ENCODE peak calls at places on chromosome 12, in ten cellular contexts. One of them, this sample, is unnamed.

GRCh38 chr12:126926023-126926600 is 1340.9 kb upstream of the TMEM132C start:
- DNase-seq in transverse colon: no peak
- DNase-seq in NB4: peak
- DNase-seq in Caco-2: no peak
- DNase-seq in kidney epithelial cell: no peak
- DNase-seq in upper lobe of left lung: no peak
- DNase-seq in HFFc6: no peak
- DNase-seq in body of pancreas: no peak
- DNase-seq in cardiac fibroblast: no peak
- DNase-seq in AG04449: no peak
- DNase-seq in this sample: no peak

GRCh38 chr12:28780096-28780495 is 369.0 kb upstream of the FAR2 start:
- DNase-seq in transverse colon: peak
- DNase-seq in NB4: peak
- DNase-seq in Caco-2: no peak
- DNase-seq in kidney epithelial cell: peak
- DNase-seq in upper lobe of left lung: no peak
- DNase-seq in HFFc6: no peak
- DNase-seq in body of pancreas: no peak
- DNase-seq in cardiac fibroblast: peak
- DNase-seq in AG04449: peak
- DNase-seq in this sample: no peak

GRCh38 chr12:62537544-62537943 is 70.9 kb downstream of the MON2 start:
- DNase-seq in transverse colon: no peak
- DNase-seq in NB4: peak
- DNase-seq in Caco-2: no peak
- DNase-seq in kidney epithelial cell: no peak
- DNase-seq in upper lobe of left lung: no peak
- DNase-seq in HFFc6: peak
- DNase-seq in body of pancreas: peak
- DNase-seq in cardiac fibroblast: peak
- DNase-seq in AG04449: peak
- DNase-seq in this sample: no peak

GRCh38 chr12:46219892-46220655 is 48.8 kb downstream of the SLC38A1 start:
- DNase-seq in transverse colon: peak
- DNase-seq in NB4: peak
- DNase-seq in Caco-2: no peak
- DNase-seq in kidney epithelial cell: peak
- DNase-seq in upper lobe of left lung: no peak
- DNase-seq in HFFc6: peak
- DNase-seq in body of pancreas: no peak
- DNase-seq in cardiac fibroblast: peak
- DNase-seq in AG04449: peak
- DNase-seq in this sample: no peak

GRCh38 chr12:22321620-22322019 is 12.9 kb downstream of the ST8SIA1 start:
- DNase-seq in transverse colon: no peak
- DNase-seq in NB4: peak
- DNase-seq in Caco-2: no peak
- DNase-seq in kidney epithelial cell: no peak
- DNase-seq in upper lobe of left lung: no peak
- DNase-seq in HFFc6: no peak
- DNase-seq in body of pancreas: peak
- DNase-seq in cardiac fibroblast: peak
- DNase-seq in AG04449: no peak
- DNase-seq in this sample: no peak

GRCh38 chr12:66453111-66453510 is 150.8 kb downstream of the HELB start:
- DNase-seq in transverse colon: no peak
- DNase-seq in NB4: no peak
- DNase-seq in Caco-2: no peak
- DNase-seq in kidney epithelial cell: no peak
- DNase-seq in upper lobe of left lung: no peak
- DNase-seq in HFFc6: no peak
- DNase-seq in body of pancreas: no peak
- DNase-seq in cardiac fibroblast: no peak
- DNase-seq in AG04449: no peak
- DNase-seq in this sample: no peak

GRCh38 chr12:3135522-3136461 is 58.6 kb downstream of the TSPAN9 start:
- DNase-seq in transverse colon: peak
- DNase-seq in NB4: peak
- DNase-seq in Caco-2: peak
- DNase-seq in kidney epithelial cell: no peak
- DNase-seq in upper lobe of left lung: no peak
- DNase-seq in HFFc6: peak
- DNase-seq in body of pancreas: peak
- DNase-seq in cardiac fibroblast: peak
- DNase-seq in AG04449: no peak
- DNase-seq in this sample: peak

GRCh38 chr12:54385251-54385914 is 850 bp upstream of the ZNF385A start:
- DNase-seq in transverse colon: no peak
- DNase-seq in NB4: peak
- DNase-seq in Caco-2: no peak
- DNase-seq in kidney epithelial cell: no peak
- DNase-seq in upper lobe of left lung: peak
- DNase-seq in HFFc6: no peak
- DNase-seq in body of pancreas: peak
- DNase-seq in cardiac fibroblast: no peak
- DNase-seq in AG04449: no peak
- DNase-seq in this sample: no peak

GRCh38 chr12:68428724-68429580 is 96.8 kb upstream of the MDM1 start:
- DNase-seq in transverse colon: no peak
- DNase-seq in NB4: no peak
- DNase-seq in Caco-2: peak
- DNase-seq in kidney epithelial cell: peak
- DNase-seq in upper lobe of left lung: no peak
- DNase-seq in HFFc6: peak
- DNase-seq in body of pancreas: no peak
- DNase-seq in cardiac fibroblast: peak
- DNase-seq in AG04449: no peak
- DNase-seq in this sample: no peak

GRCh38 chr12:57088442-57089258 is at the start of gene NAB2:
- DNase-seq in transverse colon: peak
- DNase-seq in NB4: peak
- DNase-seq in Caco-2: peak
- DNase-seq in kidney epithelial cell: no peak
- DNase-seq in upper lobe of left lung: peak
- DNase-seq in HFFc6: peak
- DNase-seq in body of pancreas: peak
- DNase-seq in cardiac fibroblast: peak
- DNase-seq in AG04449: peak
- DNase-seq in this sample: peak

GRCh38 chr12:81627336-81628189 is 131.6 kb downstream of the PPFIA2 start:
- DNase-seq in transverse colon: no peak
- DNase-seq in NB4: peak
- DNase-seq in Caco-2: peak
- DNase-seq in kidney epithelial cell: peak
- DNase-seq in upper lobe of left lung: no peak
- DNase-seq in HFFc6: peak
- DNase-seq in body of pancreas: peak
- DNase-seq in cardiac fibroblast: peak
- DNase-seq in AG04449: no peak
- DNase-seq in this sample: no peak
- TF ChIP-seq CTCF in transverse colon: peak
- TF ChIP-seq CTCF in NB4: peak
- TF ChIP-seq CTCF in Caco-2: peak
- TF ChIP-seq CTCF in kidney epithelial cell: peak
- TF ChIP-seq CTCF in upper lobe of left lung: peak
- TF ChIP-seq CTCF in HFFc6: peak
- TF ChIP-seq CTCF in body of pancreas: peak
- TF ChIP-seq CTCF in cardiac fibroblast: peak
- TF ChIP-seq CTCF in AG04449: peak
- TF ChIP-seq CTCF in this sample: no peak

GRCh38 chr12:95963104-95963503 is 20.0 kb downstream of the AMDHD1 start:
- DNase-seq in transverse colon: no peak
- DNase-seq in NB4: peak
- DNase-seq in Caco-2: peak
- DNase-seq in kidney epithelial cell: no peak
- DNase-seq in upper lobe of left lung: no peak
- DNase-seq in HFFc6: no peak
- DNase-seq in body of pancreas: no peak
- DNase-seq in cardiac fibroblast: no peak
- DNase-seq in AG04449: no peak
- DNase-seq in this sample: no peak

GRCh38 chr12:95955549-95956159 is 12.5 kb downstream of the AMDHD1 start:
- DNase-seq in transverse colon: no peak
- DNase-seq in NB4: no peak
- DNase-seq in Caco-2: no peak
- DNase-seq in kidney epithelial cell: no peak
- DNase-seq in upper lobe of left lung: no peak
- DNase-seq in HFFc6: no peak
- DNase-seq in body of pancreas: no peak
- DNase-seq in cardiac fibroblast: no peak
- DNase-seq in AG04449: no peak
- DNase-seq in this sample: no peak

GRCh38 chr12:95960241-95960640 is 17.1 kb downstream of the AMDHD1 start:
- DNase-seq in transverse colon: no peak
- DNase-seq in NB4: peak
- DNase-seq in Caco-2: no peak
- DNase-seq in kidney epithelial cell: no peak
- DNase-seq in upper lobe of left lung: no peak
- DNase-seq in HFFc6: no peak
- DNase-seq in body of pancreas: no peak
- DNase-seq in cardiac fibroblast: no peak
- DNase-seq in AG04449: no peak
- DNase-seq in this sample: no peak

GRCh38 chr12:95956557-95957145 is 13.5 kb downstream of the AMDHD1 start:
- DNase-seq in transverse colon: no peak
- DNase-seq in NB4: no peak
- DNase-seq in Caco-2: no peak
- DNase-seq in kidney epithelial cell: no peak
- DNase-seq in upper lobe of left lung: no peak
- DNase-seq in HFFc6: no peak
- DNase-seq in body of pancreas: no peak
- DNase-seq in cardiac fibroblast: no peak
- DNase-seq in AG04449: no peak
- DNase-seq in this sample: no peak

GRCh38 chr12:95959107-95959506 is 16.0 kb downstream of the AMDHD1 start:
- DNase-seq in transverse colon: no peak
- DNase-seq in NB4: peak
- DNase-seq in Caco-2: peak
- DNase-seq in kidney epithelial cell: no peak
- DNase-seq in upper lobe of left lung: no peak
- DNase-seq in HFFc6: peak
- DNase-seq in body of pancreas: no peak
- DNase-seq in cardiac fibroblast: peak
- DNase-seq in AG04449: no peak
- DNase-seq in this sample: no peak
- TF ChIP-seq CTCF in transverse colon: no peak
- TF ChIP-seq CTCF in NB4: peak
- TF ChIP-seq CTCF in Caco-2: peak
- TF ChIP-seq CTCF in kidney epithelial cell: no peak
- TF ChIP-seq CTCF in upper lobe of left lung: no peak
- TF ChIP-seq CTCF in HFFc6: peak
- TF ChIP-seq CTCF in body of pancreas: no peak
- TF ChIP-seq CTCF in cardiac fibroblast: peak
- TF ChIP-seq CTCF in AG04449: no peak
- TF ChIP-seq CTCF in this sample: no peak

GRCh38 chr12:77617818-77618217 is 212.9 kb upstream of the NAV3 start:
- DNase-seq in transverse colon: no peak
- DNase-seq in NB4: no peak
- DNase-seq in Caco-2: no peak
- DNase-seq in kidney epithelial cell: no peak
- DNase-seq in upper lobe of left lung: no peak
- DNase-seq in HFFc6: no peak
- DNase-seq in body of pancreas: no peak
- DNase-seq in cardiac fibroblast: no peak
- DNase-seq in AG04449: no peak
- DNase-seq in this sample: no peak

DNA sequence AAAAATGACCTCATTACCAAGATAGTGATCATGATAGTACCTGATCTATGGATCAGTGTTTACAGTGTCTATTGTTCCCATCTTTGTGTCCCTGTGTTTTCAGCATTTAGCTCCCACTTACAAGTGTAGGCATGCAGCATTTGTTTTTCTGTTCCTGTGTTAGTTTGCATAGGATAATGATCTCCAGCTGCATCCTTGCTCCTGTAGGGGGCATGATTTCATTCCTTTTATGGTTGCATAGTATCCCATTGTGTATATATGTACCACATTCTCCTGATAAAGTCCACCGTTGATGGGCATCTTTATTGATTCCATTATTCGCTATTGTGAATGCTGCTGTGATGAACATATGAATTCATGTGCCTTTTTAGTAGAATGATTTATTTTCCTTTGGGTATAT is 215.4 kb upstream of the NAV3 start:
- DNase-seq in transverse colon: no peak
- DNase-seq in NB4: peak
- DNase-seq in Caco-2: no peak
- DNase-seq in kidney epithelial cell: no peak
- DNase-seq in upper lobe of left lung: no peak
- DNase-seq in HFFc6: peak
- DNase-seq in body of pancreas: no peak
- DNase-seq in cardiac fibroblast: peak
- DNase-seq in AG04449: no peak
- DNase-seq in this sample: no peak
- TF ChIP-seq CTCF in transverse colon: no peak
- TF ChIP-seq CTCF in NB4: peak
- TF ChIP-seq CTCF in Caco-2: no peak
- TF ChIP-seq CTCF in kidney epithelial cell: peak
- TF ChIP-seq CTCF in upper lobe of left lung: no peak
- TF ChIP-seq CTCF in HFFc6: peak
- TF ChIP-seq CTCF in body of pancreas: no peak
- TF ChIP-seq CTCF in cardiac fibroblast: no peak
- TF ChIP-seq CTCF in AG04449: no peak
- TF ChIP-seq CTCF in this sample: no peak

GRCh38 chr12:168201-168600 is 45.8 kb downstream of the SLC6A12 start:
- DNase-seq in transverse colon: no peak
- DNase-seq in NB4: no peak
- DNase-seq in Caco-2: no peak
- DNase-seq in kidney epithelial cell: no peak
- DNase-seq in upper lobe of left lung: no peak
- DNase-seq in HFFc6: no peak
- DNase-seq in body of pancreas: no peak
- DNase-seq in cardiac fibroblast: no peak
- DNase-seq in AG04449: no peak
- DNase-seq in this sample: no peak

GRCh38 chr12:171276-171675 is 42.7 kb downstream of the SLC6A12 start:
- DNase-seq in transverse colon: no peak
- DNase-seq in NB4: no peak
- DNase-seq in Caco-2: no peak
- DNase-seq in kidney epithelial cell: no peak
- DNase-seq in upper lobe of left lung: no peak
- DNase-seq in HFFc6: no peak
- DNase-seq in body of pancreas: no peak
- DNase-seq in cardiac fibroblast: no peak
- DNase-seq in AG04449: no peak
- DNase-seq in this sample: no peak

GRCh38 chr12:168763-169525 is 45.0 kb downstream of the SLC6A12 start:
- DNase-seq in transverse colon: no peak
- DNase-seq in NB4: peak
- DNase-seq in Caco-2: no peak
- DNase-seq in kidney epithelial cell: no peak
- DNase-seq in upper lobe of left lung: no peak
- DNase-seq in HFFc6: no peak
- DNase-seq in body of pancreas: no peak
- DNase-seq in cardiac fibroblast: no peak
- DNase-seq in AG04449: no peak
- DNase-seq in this sample: no peak

GRCh38 chr12:170361-171225 is 43.4 kb downstream of the SLC6A12 start:
- DNase-seq in transverse colon: no peak
- DNase-seq in NB4: no peak
- DNase-seq in Caco-2: no peak
- DNase-seq in kidney epithelial cell: no peak
- DNase-seq in upper lobe of left lung: no peak
- DNase-seq in HFFc6: no peak
- DNase-seq in body of pancreas: no peak
- DNase-seq in cardiac fibroblast: no peak
- DNase-seq in AG04449: no peak
- DNase-seq in this sample: no peak

GRCh38 chr12:169528-170360 is 44.2 kb downstream of the SLC6A12 start:
- DNase-seq in transverse colon: no peak
- DNase-seq in NB4: no peak
- DNase-seq in Caco-2: peak
- DNase-seq in kidney epithelial cell: no peak
- DNase-seq in upper lobe of left lung: no peak
- DNase-seq in HFFc6: no peak
- DNase-seq in body of pancreas: no peak
- DNase-seq in cardiac fibroblast: no peak
- DNase-seq in AG04449: no peak
- DNase-seq in this sample: no peak
- TF ChIP-seq CTCF in transverse colon: no peak
- TF ChIP-seq CTCF in NB4: no peak
- TF ChIP-seq CTCF in Caco-2: no peak
- TF ChIP-seq CTCF in kidney epithelial cell: peak
- TF ChIP-seq CTCF in upper lobe of left lung: no peak
- TF ChIP-seq CTCF in HFFc6: peak
- TF ChIP-seq CTCF in body of pancreas: no peak
- TF ChIP-seq CTCF in cardiac fibroblast: peak
- TF ChIP-seq CTCF in AG04449: peak
- TF ChIP-seq CTCF in this sample: no peak